ENCODE peak calls at places on chromosomes 1 and 21, in ten cellular contexts. One of them, this sample, is unnamed.

GRCh38 chr1:210358511-210359148 is 29.9 kb downstream of the HHAT start:
- DNase-seq in choroid plexus epithelial cell: no peak
- DNase-seq in T-helper 2 cell: no peak
- DNase-seq in heart right ventricle: no peak
- DNase-seq in foreskin fibroblast: no peak
- DNase-seq in activated CD8-positive, alpha-beta memory T cell treated with anti-CD3 and anti-CD28 coated beads, Interleukin-2, amount 50 U/mL, for 4 hours: no peak
- DNase-seq in RWPE1: no peak
- DNase-seq in left lung: no peak
- DNase-seq in astrocyte of the spinal cord: no peak
- DNase-seq in AG08396: no peak
- DNase-seq in this sample: no peak

GRCh38 chr1:230863449-230863848 is 4.9 kb downstream of the C1orf198 start:
- DNase-seq in choroid plexus epithelial cell: no peak
- DNase-seq in T-helper 2 cell: no peak
- DNase-seq in heart right ventricle: no peak
- DNase-seq in foreskin fibroblast: no peak
- DNase-seq in activated CD8-positive, alpha-beta memory T cell treated with anti-CD3 and anti-CD28 coated beads, Interleukin-2, amount 50 U/mL, for 4 hours: no peak
- DNase-seq in RWPE1: peak
- DNase-seq in left lung: peak
- DNase-seq in astrocyte of the spinal cord: no peak
- DNase-seq in AG08396: no peak
- DNase-seq in this sample: no peak

GRCh38 chr1:168116327-168116799 is 20.4 kb downstream of the GPR161 start:
- DNase-seq in choroid plexus epithelial cell: no peak
- DNase-seq in T-helper 2 cell: no peak
- DNase-seq in heart right ventricle: no peak
- DNase-seq in foreskin fibroblast: no peak
- DNase-seq in activated CD8-positive, alpha-beta memory T cell treated with anti-CD3 and anti-CD28 coated beads, Interleukin-2, amount 50 U/mL, for 4 hours: no peak
- DNase-seq in RWPE1: no peak
- DNase-seq in left lung: no peak
- DNase-seq in astrocyte of the spinal cord: no peak
- DNase-seq in AG08396: no peak
- DNase-seq in this sample: peak

GRCh38 chr1:53089478-53090226 is 27.6 kb downstream of the PODN start:
- DNase-seq in choroid plexus epithelial cell: peak
- DNase-seq in T-helper 2 cell: no peak
- DNase-seq in heart right ventricle: no peak
- DNase-seq in foreskin fibroblast: peak
- DNase-seq in activated CD8-positive, alpha-beta memory T cell treated with anti-CD3 and anti-CD28 coated beads, Interleukin-2, amount 50 U/mL, for 4 hours: no peak
- DNase-seq in RWPE1: no peak
- DNase-seq in left lung: no peak
- DNase-seq in astrocyte of the spinal cord: no peak
- DNase-seq in AG08396: no peak
- DNase-seq in this sample: no peak

GRCh38 chr21:17454315-17455027 is 58.4 kb upstream of the CXADR start:
- DNase-seq in choroid plexus epithelial cell: peak
- DNase-seq in T-helper 2 cell: peak
- DNase-seq in heart right ventricle: no peak
- DNase-seq in foreskin fibroblast: peak
- DNase-seq in activated CD8-positive, alpha-beta memory T cell treated with anti-CD3 and anti-CD28 coated beads, Interleukin-2, amount 50 U/mL, for 4 hours: peak
- DNase-seq in RWPE1: peak
- DNase-seq in left lung: no peak
- DNase-seq in astrocyte of the spinal cord: peak
- DNase-seq in AG08396: peak
- DNase-seq in this sample: no peak

GRCh38 chr1:16396591-16396990 is 29.5 kb downstream of the SZRD1 start:
- DNase-seq in choroid plexus epithelial cell: peak
- DNase-seq in T-helper 2 cell: no peak
- DNase-seq in heart right ventricle: peak
- DNase-seq in foreskin fibroblast: peak
- DNase-seq in activated CD8-positive, alpha-beta memory T cell treated with anti-CD3 and anti-CD28 coated beads, Interleukin-2, amount 50 U/mL, for 4 hours: no peak
- DNase-seq in RWPE1: peak
- DNase-seq in left lung: no peak
- DNase-seq in astrocyte of the spinal cord: peak
- DNase-seq in AG08396: peak
- DNase-seq in this sample: no peak

GRCh38 chr1:55707196-55707595 is 492.0 kb upstream of the USP24 start:
- DNase-seq in choroid plexus epithelial cell: no peak
- DNase-seq in T-helper 2 cell: no peak
- DNase-seq in heart right ventricle: no peak
- DNase-seq in foreskin fibroblast: no peak
- DNase-seq in activated CD8-positive, alpha-beta memory T cell treated with anti-CD3 and anti-CD28 coated beads, Interleukin-2, amount 50 U/mL, for 4 hours: no peak
- DNase-seq in RWPE1: no peak
- DNase-seq in left lung: no peak
- DNase-seq in astrocyte of the spinal cord: no peak
- DNase-seq in AG08396: no peak
- DNase-seq in this sample: no peak

GRCh38 chr1:44839561-44839960 is 3.5 kb downstream of the PTCH2 start:
- DNase-seq in choroid plexus epithelial cell: no peak
- DNase-seq in T-helper 2 cell: no peak
- DNase-seq in heart right ventricle: no peak
- DNase-seq in foreskin fibroblast: no peak
- DNase-seq in activated CD8-positive, alpha-beta memory T cell treated with anti-CD3 and anti-CD28 coated beads, Interleukin-2, amount 50 U/mL, for 4 hours: no peak
- DNase-seq in RWPE1: no peak
- DNase-seq in left lung: no peak
- DNase-seq in astrocyte of the spinal cord: no peak
- DNase-seq in AG08396: no peak
- DNase-seq in this sample: no peak

GRCh38 chr1:15409400-15410222 is at the start of gene EFHD2:
- DNase-seq in choroid plexus epithelial cell: peak
- DNase-seq in T-helper 2 cell: peak
- DNase-seq in heart right ventricle: peak
- DNase-seq in foreskin fibroblast: peak
- DNase-seq in activated CD8-positive, alpha-beta memory T cell treated with anti-CD3 and anti-CD28 coated beads, Interleukin-2, amount 50 U/mL, for 4 hours: peak
- DNase-seq in RWPE1: peak
- DNase-seq in left lung: peak
- DNase-seq in astrocyte of the spinal cord: peak
- DNase-seq in AG08396: peak
- DNase-seq in this sample: peak

GRCh38 chr21:40047993-40048730 is 180.9 kb downstream of the PCP4 start:
- DNase-seq in choroid plexus epithelial cell: no peak
- DNase-seq in T-helper 2 cell: no peak
- DNase-seq in heart right ventricle: no peak
- DNase-seq in foreskin fibroblast: peak
- DNase-seq in activated CD8-positive, alpha-beta memory T cell treated with anti-CD3 and anti-CD28 coated beads, Interleukin-2, amount 50 U/mL, for 4 hours: no peak
- DNase-seq in RWPE1: no peak
- DNase-seq in left lung: no peak
- DNase-seq in astrocyte of the spinal cord: peak
- DNase-seq in AG08396: no peak
- DNase-seq in this sample: no peak

GRCh38 chr1:61050541-61051454 is 31.6 kb upstream of the NFIA start:
- DNase-seq in choroid plexus epithelial cell: peak
- DNase-seq in T-helper 2 cell: no peak
- DNase-seq in heart right ventricle: peak
- DNase-seq in foreskin fibroblast: peak
- DNase-seq in activated CD8-positive, alpha-beta memory T cell treated with anti-CD3 and anti-CD28 coated beads, Interleukin-2, amount 50 U/mL, for 4 hours: no peak
- DNase-seq in RWPE1: peak
- DNase-seq in left lung: peak
- DNase-seq in astrocyte of the spinal cord: no peak
- DNase-seq in AG08396: peak
- DNase-seq in this sample: no peak

GRCh38 chr1:191788551-191788950 is 369.7 kb upstream of the RGS18 start:
- DNase-seq in choroid plexus epithelial cell: no peak
- DNase-seq in T-helper 2 cell: no peak
- DNase-seq in heart right ventricle: no peak
- DNase-seq in foreskin fibroblast: no peak
- DNase-seq in activated CD8-positive, alpha-beta memory T cell treated with anti-CD3 and anti-CD28 coated beads, Interleukin-2, amount 50 U/mL, for 4 hours: no peak
- DNase-seq in RWPE1: no peak
- DNase-seq in left lung: no peak
- DNase-seq in astrocyte of the spinal cord: no peak
- DNase-seq in AG08396: no peak
- DNase-seq in this sample: no peak

GRCh38 chr1:209611771-209612570 is 28.5 kb downstream of the CAMK1G start:
- DNase-seq in choroid plexus epithelial cell: no peak
- DNase-seq in T-helper 2 cell: no peak
- DNase-seq in heart right ventricle: no peak
- DNase-seq in foreskin fibroblast: no peak
- DNase-seq in activated CD8-positive, alpha-beta memory T cell treated with anti-CD3 and anti-CD28 coated beads, Interleukin-2, amount 50 U/mL, for 4 hours: no peak
- DNase-seq in RWPE1: no peak
- DNase-seq in left lung: no peak
- DNase-seq in astrocyte of the spinal cord: no peak
- DNase-seq in AG08396: no peak
- DNase-seq in this sample: no peak

GRCh38 chr1:73593379-73593778 is 604.6 kb downstream of the LRRIQ3 start:
- DNase-seq in choroid plexus epithelial cell: peak
- DNase-seq in T-helper 2 cell: no peak
- DNase-seq in heart right ventricle: no peak
- DNase-seq in foreskin fibroblast: peak
- DNase-seq in activated CD8-positive, alpha-beta memory T cell treated with anti-CD3 and anti-CD28 coated beads, Interleukin-2, amount 50 U/mL, for 4 hours: no peak
- DNase-seq in RWPE1: peak
- DNase-seq in left lung: no peak
- DNase-seq in astrocyte of the spinal cord: peak
- DNase-seq in AG08396: peak
- DNase-seq in this sample: no peak

This sample was measured in NCI-H2107.